ENCODE peak calls at places on chromosomes 4 and X, in seven cellular contexts. P, E, Y, V, U, W and B are unnamed samples.
A peak's percentile ranks its signal among the peaks of the same experiment; 100 is the strongest.

GRCh38 chr4:103091601-103092223 is 7.9 kb downstream of the BDH2 start:
- DNase-seq in U (peak; percentile 62), E (peak; percentile 39), P (peak; percentile 19), V (peak; percentile 79), Y (peak; percentile 84), W (peak; percentile 63), B (peak; percentile 69)

GRCh38 chr4:108851346-108851745 is 88.5 kb upstream of the ETNPPL start:
- DNase-seq in V (peak; percentile 20), Y (peak; percentile 18), E (no peak), P (no peak), U (no peak), W (no peak), B (no peak)

GRCh38 chr4:128512767-128513322 is 225.2 kb upstream of the PGRMC2 start:
- DNase-seq in P (no peak), V (no peak), W (no peak), Y (peak; percentile 19), E (no peak), U (no peak), B (no peak)

GRCh38 chr4:132504438-132504837 is 644.7 kb upstream of the PCDH10 start:
- DNase-seq in Y (no peak), U (peak; percentile 51), V (no peak), W (peak; percentile 53), E (no peak), P (no peak), B (no peak)

GRCh38 chr4:39706334-39706733 is 8.4 kb downstream of the UBE2K start:
- DNase-seq in P (no peak), E (no peak), U (peak; percentile 38), V (peak; percentile 89), W (peak; percentile 65), Y (peak; percentile 81), B (no peak)

GRCh38 chr4:94650690-94651089 is 107.1 kb upstream of the BMPR1B start:
- DNase-seq in W (no peak), E (no peak), Y (no peak), P (no peak), U (peak; percentile 15), V (peak; percentile 10), B (no peak)

GRCh38 chrX:134294548-134294947 is 57.6 kb downstream of the CCDC160 start:
- DNase-seq in U (peak; percentile 9), Y (peak; percentile 2), E (peak; percentile 15), P (no peak), W (no peak), V (peak; percentile 2), B (no peak)

GRCh38 chrX:34656842-34657780 is at the start of gene TMEM47:
- DNase-seq in E (peak; percentile 75), P (peak; percentile 27), U (peak; percentile 73), Y (peak; percentile 72), W (peak; percentile 69), V (peak; percentile 70), B (peak; percentile 97)

GRCh38 chrX:443676-444210 is 57.0 kb upstream of the PPP2R3B start:
- DNase-seq in W (no peak), U (no peak), V (no peak), P (no peak), Y (no peak), E (no peak), B (no peak)

GRCh38 chr4:33262809-33263208 is 2542.6 kb downstream of the PCDH7 start:
- DNase-seq in W (no peak), Y (peak; percentile 3), E (no peak), V (no peak), P (no peak), U (peak; percentile 64), B (no peak)

GRCh38 chr4:113757486-113757885 is 4.1 kb downstream of the CAMK2D start:
- DNase-seq in E (no peak), P (no peak), V (no peak), U (no peak), W (no peak), Y (no peak), B (no peak)

GRCh38 chrX:20252392-20253231 is 14.1 kb downstream of the RPS6KA3 start:
- DNase-seq in V (peak; percentile 45), U (peak; percentile 81), E (peak; percentile 35), P (peak; percentile 39), W (peak; percentile 42), Y (peak; percentile 56), B (peak; percentile 90)
- TF ChIP-seq CTCF in V (peak; percentile 72), U (peak; percentile 75), E (peak; percentile 69), P (peak; percentile 66), W (peak; percentile 78), Y (peak; percentile 74), B (peak; percentile 76)

DNA sequence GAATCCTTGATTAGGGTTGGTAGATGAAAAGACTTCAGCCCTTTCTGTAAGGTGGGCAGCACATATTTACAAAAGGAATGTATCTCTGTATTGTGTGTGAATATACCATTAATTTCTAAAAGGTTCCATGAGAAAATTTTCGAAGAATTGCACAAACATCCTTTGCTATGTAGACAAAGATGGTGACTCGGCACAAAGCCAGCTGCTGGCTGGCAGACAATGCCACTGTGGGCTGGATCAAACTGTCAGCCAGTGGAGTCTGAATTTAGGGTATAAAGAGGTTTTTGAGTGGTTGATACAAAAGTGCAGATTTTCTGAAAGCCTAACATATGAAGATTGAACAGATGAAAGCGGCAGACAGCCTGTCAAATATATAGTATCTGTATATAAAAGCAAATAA is 5.6 kb upstream of the TXK start:
- DNase-seq in E (no peak), U (peak; percentile 39), P (no peak), V (peak; percentile 32), W (no peak), Y (peak; percentile 11), B (no peak)
- H3K9ac ChIP-seq in E (no peak overlapping the region), U (no peak overlapping the region), P (no peak overlapping the region), V (no peak overlapping the region), W (no peak overlapping the region), Y (no peak overlapping the region), B (no peak overlapping the region)

GRCh38 chrX:1502853-1503252 is 34.1 kb downstream of the P2RY8 start:
- DNase-seq in Y (no peak), W (no peak), E (no peak), U (no peak), P (no peak), V (no peak), B (no peak)
- H3K36me3 ChIP-seq in Y (no peaks in the 10 kb centered on the region), W (no peaks in the 10 kb centered on the region), E (no peaks in the 10 kb centered on the region), U (no peaks in the 10 kb centered on the region), P (no peaks in the 10 kb centered on the region), V (no peaks in the 10 kb centered on the region), B (no peaks in the 10 kb centered on the region)

GRCh38 chr4:101064541-101065180 is 282.7 kb downstream of the PPP3CA start:
- DNase-seq in Y (no peak), E (no peak), U (no peak), P (no peak), W (no peak), V (no peak), B (no peak)
- TF ChIP-seq CTCF in Y (no peak), E (no peak), U (no peak), P (no peak), W (no peak), V (no peak), B (no peak)